ENCODE peak calls at places on chromosomes 5 and 9, in four cellular contexts. K is effector memory CD4-positive, alpha-beta T cell; T is neuronal stem cell; J is hepatocyte. Y is an unnamed sample.

GRCh38 chr5:113663879-113664278 is 150.4 kb downstream of the YTHDC2 start:
- DNase-seq in K (peak; percentile 4), T (no peak), J (peak; percentile 57), Y (peak; percentile 32)

GRCh38 chr5:159097461-159098284 is 2.0 kb downstream of the EBF1 start:
- DNase-seq in K (no peak), T (peak; percentile 23), J (no peak), Y (no peak)

GRCh38 chr5:22850981-22851380 is 2.2 kb downstream of the CDH12 start:
- DNase-seq in K (no peak), T (no peak), J (peak; percentile 11), Y (no peak)

GRCh38 chr9:81529556-81530193 is 159.7 kb downstream of the TLE1 start:
- DNase-seq in K (no peak), T (no peak), J (peak; percentile 41), Y (no peak)

GRCh38 chr5:137629646-137630045 is 106.2 kb downstream of the KLHL3 start:
- DNase-seq in K (peak; percentile 12), T (peak; percentile 54), J (peak; percentile 76), Y (peak; percentile 53)

GRCh38 chr5:1757511-1757910 is 42.1 kb downstream of the MRPL36 start:
- DNase-seq in K (no peak), T (no peak), J (no peak), Y (no peak)

GRCh38 chr9:128607642-128608350 is 48.9 kb downstream of the DYNC2I2 start:
- DNase-seq in K (no peak), T (no peak), J (no peak), Y (no peak)

GRCh38 chr5:5234912-5235311 is 94.8 kb downstream of the ADAMTS16 start:
- DNase-seq in K (no peak), T (no peak), J (no peak), Y (no peak)

GRCh38 chr9:134778841-134779411 is 101.7 kb upstream of the FCN2 start:
- DNase-seq in K (no peak), T (peak; percentile 52), J (peak; percentile 75), Y (no peak)

GRCh38 chr5:73663860-73664240 is 37.9 kb downstream of the ARHGEF28 start:
- DNase-seq in K (no peak), T (no peak), J (no peak), Y (no peak)

GRCh38 chr9:35645736-35646582 is 4.8 kb downstream of the SIT1 start:
- DNase-seq in K (no peak), T (no peak), J (peak; percentile 83), Y (peak; percentile 64)

GRCh38 chr5:94779684-94780083 is 161.2 kb downstream of the SLF1 start:
- DNase-seq in K (no peak), T (no peak), J (no peak), Y (no peak)

GRCh38 chr5:40233268-40233667 is 446.4 kb upstream of the PTGER4 start:
- DNase-seq in K (no peak), T (no peak), J (no peak), Y (no peak)

GRCh38 chr5:150783422-150783928 is 4.9 kb downstream of the SMIM3 start:
- DNase-seq in K (peak; percentile 56), T (no peak), J (peak; percentile 82), Y (peak; percentile 99)

GRCh38 chr5:122195784-122196394 is 66.5 kb downstream of the ZNF474 start:
- DNase-seq in K (no peak), T (peak; percentile 46), J (peak; percentile 73), Y (no peak)

GRCh38 chr5:142886211-142886610 is 116.0 kb downstream of the ARHGAP26 start:
- DNase-seq in K (no peak), T (no peak), J (no peak), Y (no peak)

GRCh38 chr5:94744906-94745305 is 126.4 kb downstream of the SLF1 start:
- DNase-seq in K (no peak), T (no peak), J (no peak), Y (no peak)

GRCh38 chr5:177256296-177256695 is 47.2 kb downstream of the RAB24 start:
- DNase-seq in K (no peak), T (no peak), J (no peak), Y (no peak)

GRCh38 chr9:116391306-116391900 is 237.8 kb downstream of the PAPPA start:
- DNase-seq in K (no peak), T (no peak), J (peak; percentile 27), Y (no peak)

GRCh38 chr5:173668910-173669309 is 52.5 kb upstream of the BOD1 start:
- DNase-seq in K (no peak), T (no peak), J (no peak), Y (no peak)

GRCh38 chr5:147432323-147432722 is 77.5 kb downstream of the DPYSL3 start:
- DNase-seq in K (no peak), T (no peak), J (no peak), Y (no peak)

GRCh38 chr5:153031326-153031725 is 459.1 kb upstream of the GRIA1 start:
- DNase-seq in K (no peak), T (no peak), J (no peak), Y (no peak)
- H3K4me3 ChIP-seq in K (no peak overlapping the region), T (no peak overlapping the region), J (no peak overlapping the region), Y (no peak overlapping the region)

GRCh38 chr5:154850255-154851062 is at the start of gene FAXDC2:
- DNase-seq in K (no peak), T (peak; percentile 49), J (peak; percentile 79), Y (no peak)
- H3K4me3 ChIP-seq in K (no peak within 1 kb of the TSS), T (peak within 1 kb of the TSS; percentile 54), J (peak within 1 kb of the TSS; percentile 11), Y (no peak within 1 kb of the TSS)

GRCh38 chr5:169657127-169657526 is 20.1 kb downstream of the DOCK2 start:
- DNase-seq in K (no peak), T (no peak), J (no peak), Y (no peak)

GRCh38 chr5:169655353-169655752 is 18.3 kb downstream of the DOCK2 start:
- DNase-seq in K (no peak), T (no peak), J (no peak), Y (no peak)

GRCh38 chr5:169652057-169652456 is 15.0 kb downstream of the DOCK2 start:
- DNase-seq in K (no peak), T (no peak), J (no peak), Y (no peak)

GRCh38 chr5:169651526-169651925 is 14.5 kb downstream of the DOCK2 start:
- DNase-seq in K (no peak), T (no peak), J (no peak), Y (no peak)

GRCh38 chr5:169656125-169656990 is 19.3 kb downstream of the DOCK2 start:
- DNase-seq in K (no peak), T (no peak), J (no peak), Y (no peak)
- H3K4me3 ChIP-seq in K (no peak overlapping the region), T (no peak overlapping the region), J (no peak overlapping the region), Y (no peak overlapping the region)

DNA sequence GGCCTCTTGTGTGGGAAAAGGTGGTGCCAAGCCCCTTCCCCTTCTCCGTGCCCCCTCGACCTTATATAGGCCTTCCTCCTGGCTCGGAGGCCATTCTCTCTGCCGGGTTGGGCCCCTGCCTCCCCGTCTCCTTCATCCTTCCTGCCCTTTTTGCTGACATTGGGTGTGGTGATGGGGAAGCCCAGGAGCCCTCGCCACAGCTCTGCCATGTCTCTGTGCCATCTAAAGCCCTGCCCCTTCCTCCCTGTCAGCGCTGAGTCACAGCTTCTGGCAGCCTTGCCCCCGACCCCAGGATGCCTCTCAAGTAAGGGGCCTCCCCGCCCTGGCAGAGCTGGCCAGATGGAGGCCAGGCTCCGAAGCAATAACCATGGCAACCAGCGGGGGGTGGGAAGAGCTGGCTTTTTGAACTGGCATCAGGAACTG is 30.4 kb downstream of the JADE2 start:
- DNase-seq in K (peak; percentile 85), T (peak; percentile 39), J (peak; percentile 42), Y (peak; percentile 74)
- H3K4me3 ChIP-seq in K (no peak overlapping the region), T (no peak overlapping the region), J (no peak overlapping the region), Y (no peak overlapping the region)

DNA sequence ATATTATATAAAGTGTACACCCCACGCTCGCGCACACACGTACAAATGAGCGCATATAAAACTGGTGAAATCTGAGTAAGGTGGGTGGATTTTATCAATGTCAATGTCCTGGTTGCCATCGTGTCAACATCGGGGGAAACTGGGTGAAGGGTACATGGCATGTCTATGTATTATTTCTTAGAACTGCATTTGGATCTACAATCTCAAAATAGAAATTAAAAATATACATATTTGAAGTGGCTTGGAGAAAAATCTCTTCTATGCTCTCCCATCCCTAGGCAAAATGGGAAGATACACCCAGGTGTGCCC is 763 bp upstream of the WHRN start:
- DNase-seq in K (no peak), T (no peak), J (no peak), Y (no peak)
- H3K4me3 ChIP-seq in K (peak overlapping the region; percentile 73), T (peak overlapping the region; percentile 59), J (peak overlapping the region; percentile 83), Y (peak overlapping the region; percentile 62)

GRCh38 chr9:1960696-1961095 is 54.5 kb upstream of the SMARCA2 start:
- DNase-seq in K (no peak), T (no peak), J (no peak), Y (no peak)

GRCh38 chr9:1962036-1962535 is 53.1 kb upstream of the SMARCA2 start:
- DNase-seq in K (no peak), T (no peak), J (no peak), Y (no peak)

GRCh38 chr9:1962588-1963134 is 52.5 kb upstream of the SMARCA2 start:
- DNase-seq in K (no peak), T (no peak), J (no peak), Y (no peak)

GRCh38 chr9:1956958-1957357 is 58.2 kb upstream of the SMARCA2 start:
- DNase-seq in K (no peak), T (no peak), J (no peak), Y (no peak)

GRCh38 chr9:1959347-1959746 is 55.8 kb upstream of the SMARCA2 start:
- DNase-seq in K (no peak), T (no peak), J (no peak), Y (no peak)
- H3K4me3 ChIP-seq in K (no peak overlapping the region), T (no peak overlapping the region), J (no peak overlapping the region), Y (no peak overlapping the region)

GRCh38 chr5:12274236-12274635 is 370.0 kb upstream of the CTNND2 start:
- DNase-seq in K (no peak), T (no peak), J (no peak), Y (no peak)
- H3K4me3 ChIP-seq in K (no peak overlapping the region), T (no peak overlapping the region), J (no peak overlapping the region), Y (no peak overlapping the region)

DNA sequence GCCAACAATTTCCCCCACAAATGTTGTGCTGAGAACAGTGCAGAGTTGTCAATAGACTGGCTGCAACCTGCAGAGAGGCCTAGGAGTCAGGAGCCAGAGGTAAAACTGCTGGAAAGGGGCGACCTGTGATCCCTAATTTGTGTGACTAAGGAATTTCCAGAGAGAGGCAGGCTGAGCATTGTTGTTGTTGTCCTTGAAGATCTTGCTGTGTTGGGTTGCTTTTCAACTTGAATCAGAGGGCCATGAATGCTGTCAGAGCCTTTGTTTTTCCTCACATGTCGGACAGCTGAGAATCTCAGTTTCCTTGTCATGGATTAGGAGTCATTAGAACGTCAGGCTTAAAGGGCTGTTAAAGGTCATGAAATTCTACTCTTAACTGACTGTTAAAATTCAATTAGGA is 134.6 kb upstream of the ASTN2 start:
- DNase-seq in K (no peak), T (no peak), J (no peak), Y (no peak)
- H3K4me3 ChIP-seq in K (no peak overlapping the region), T (no peak overlapping the region), J (no peak overlapping the region), Y (no peak overlapping the region)